ENCODE peak calls at places on chromosomes 7 and 10, in six cellular contexts. B is NCI-H748 treated with DMSO at 0.1 percent for 48 hours, V is cardiac muscle cell, N is COR-L47, P is kidney glomerular epithelial cell, Q is psoas muscle. X is an unnamed sample.

GRCh38 chr7:27689878-27690164 is 27.1 kb upstream of the HIBADH start:
- DNase-seq in B (no peak), V (no peak), N (no peak), P (no peak), Q (no peak), X (no peak)

GRCh38 chr10:80459047-80459865 is 5.1 kb downstream of the TSPAN14 start:
- DNase-seq in B (no peak), V (peak; percentile 77), N (no peak), P (no peak), Q (peak; percentile 75), X (no peak)

GRCh38 chr10:125144693-125145623 is 15.4 kb downstream of the CTBP2 start:
- DNase-seq in B (no peak), V (peak; percentile 72), N (no peak), P (no peak), Q (no peak), X (no peak)

GRCh38 chr7:100676501-100677306 is 3.2 kb downstream of the GNB2 start:
- DNase-seq in B (no peak), V (no peak), N (no peak), P (no peak), Q (peak; percentile 57), X (no peak)

GRCh38 chr10:16049050-16049449 is 188.7 kb upstream of the MINDY3 start:
- DNase-seq in B (no peak), V (no peak), N (no peak), P (no peak), Q (no peak), X (no peak)

GRCh38 chr10:123301077-123301875 is 147.1 kb downstream of the BUB3 start:
- DNase-seq in B (peak; percentile 3), V (peak; percentile 66), N (peak; percentile 23), P (peak; percentile 4), Q (no peak), X (peak; percentile 37)

GRCh38 chr10:14674376-14675050 is 100.2 kb downstream of the FAM107B start:
- DNase-seq in B (no peak), V (no peak), N (no peak), P (peak; percentile 59), Q (no peak), X (no peak)

GRCh38 chr10:118290471-118290995 is 51.6 kb downstream of the FAM204A start:
- DNase-seq in B (no peak), V (no peak), N (no peak), P (no peak), Q (no peak), X (no peak)

GRCh38 chr10:454860-455259 is 234.6 kb downstream of the DIP2C start:
- DNase-seq in B (no peak), V (peak; percentile 92), N (no peak), P (peak; percentile 96), Q (peak; percentile 68), X (no peak)

GRCh38 chr7:44264221-44264956 is 61.0 kb downstream of the CAMK2B start:
- DNase-seq in B (no peak), V (no peak), N (peak; percentile 91), P (no peak), Q (no peak), X (peak; percentile 81)

GRCh38 chr10:120789292-120789691 is 61.9 kb upstream of the WDR11 start:
- DNase-seq in B (no peak), V (no peak), N (no peak), P (no peak), Q (no peak), X (no peak)

GRCh38 chr10:4194231-4194630 is 409.2 kb upstream of the KLF6 start:
- DNase-seq in B (no peak), V (no peak), N (no peak), P (no peak), Q (no peak), X (no peak)

GRCh38 chr7:1470901-1471300 is 11.6 kb upstream of the MICALL2 start:
- DNase-seq in B (no peak), V (no peak), N (no peak), P (no peak), Q (no peak), X (no peak)

GRCh38 chr7:149423441-149423970 is 37.4 kb downstream of the ZNF777 start:
- DNase-seq in B (no peak), V (peak; percentile 22), N (no peak), P (no peak), Q (no peak), X (peak; percentile 27)

GRCh38 chr10:62224606-62225005 is 44.0 kb downstream of the RTKN2 start:
- DNase-seq in B (no peak), V (peak; percentile 59), N (no peak), P (peak; percentile 94), Q (no peak), X (no peak)

GRCh38 chr10:72044417-72045041 is 43.8 kb downstream of the SPOCK2 start:
- DNase-seq in B (no peak), V (no peak), N (no peak), P (no peak), Q (peak; percentile 79), X (no peak)

GRCh38 chr7:5596896-5597246 is 173.2 kb upstream of the TNRC18 start:
- DNase-seq in B (no peak), V (no peak), N (no peak), P (no peak), Q (no peak), X (no peak)

GRCh38 chr7:100887186-100887954 is 2.1 kb downstream of the UFSP1 start:
- DNase-seq in B (no peak), V (no peak), N (no peak), P (no peak), Q (no peak), X (no peak)

GRCh38 chr7:2487586-2488271 is 11.5 kb upstream of the GRIFIN start:
- DNase-seq in B (no peak), V (no peak), N (no peak), P (no peak), Q (peak; percentile 82), X (no peak)

GRCh38 chr7:118689403-118689802 is 464.9 kb downstream of the ANKRD7 start:
- DNase-seq in B (no peak), V (no peak), N (no peak), P (no peak), Q (no peak), X (no peak)

GRCh38 chr7:80640841-80641240 is 2.4 kb downstream of the CD36 start:
- DNase-seq in B (no peak), V (peak; percentile 46), N (no peak), P (peak; percentile 86), Q (no peak), X (no peak)

GRCh38 chr7:104980969-104981670 is 32.9 kb upstream of the KMT2E start:
- DNase-seq in B (peak; percentile 72), V (peak; percentile 66), N (peak; percentile 75), P (peak; percentile 71), Q (no peak), X (peak; percentile 53)

GRCh38 chr10:43128958-43129706 is 9.1 kb upstream of the CSGALNACT2 start:
- DNase-seq in B (no peak), V (peak; percentile 96), N (no peak), P (peak; percentile 92), Q (no peak), X (no peak)

GRCh38 chr10:113058175-113058961 is 108.3 kb downstream of the TCF7L2 start:
- DNase-seq in B (no peak), V (peak; percentile 93), N (no peak), P (no peak), Q (no peak), X (peak; percentile 53)

GRCh38 chr7:132152490-132152889 is 423.8 kb downstream of the PLXNA4 start:
- DNase-seq in B (no peak), V (no peak), N (no peak), P (no peak), Q (no peak), X (no peak)

GRCh38 chr10:37710831-37711616 is 146.4 kb downstream of the ZNF248 start:
- DNase-seq in B (no peak), V (no peak), N (no peak), P (no peak), Q (no peak), X (no peak)

GRCh38 chr10:79148452-79149344 is 79.9 kb downstream of the ZMIZ1 start:
- DNase-seq in B (no peak), V (no peak), N (no peak), P (no peak), Q (peak; percentile 89), X (peak; percentile 61)

GRCh38 chr10:58266826-58267712 is 625 bp downstream of the IPMK start:
- DNase-seq in B (no peak), V (peak; percentile 76), N (peak; percentile 38), P (peak; percentile 40), Q (peak; percentile 81), X (no peak)

GRCh38 chr7:81383848-81384247 is 386.0 kb downstream of the HGF start:
- DNase-seq in B (no peak), V (no peak), N (no peak), P (no peak), Q (no peak), X (no peak)

GRCh38 chr10:45580371-45580770 is 92.2 kb downstream of the ZFAND4 start:
- DNase-seq in B (no peak), V (no peak), N (no peak), P (no peak), Q (no peak), X (no peak)

GRCh38 chr10:96512524-96512991 is 1.2 kb downstream of the TLL2 start:
- DNase-seq in B (no peak), V (peak; percentile 26), N (no peak), P (peak; percentile 12), Q (peak; percentile 63), X (no peak)

GRCh38 chr10:44647877-44648542 is 263.1 kb upstream of the CXCL12 start:
- DNase-seq in B (no peak), V (peak; percentile 92), N (no peak), P (peak; percentile 79), Q (no peak), X (no peak)

GRCh38 chr7:93146465-93147127 is 1.6 kb downstream of the SAMD9L start:
- DNase-seq in B (no peak), V (no peak), N (no peak), P (no peak), Q (no peak), X (no peak)

GRCh38 chr10:89337493-89337892 is 9.7 kb downstream of the IFIT3 start:
- DNase-seq in B (no peak), V (peak; percentile 45), N (no peak), P (peak; percentile 73), Q (no peak), X (no peak)

GRCh38 chr7:135650831-135651573 is 11.3 kb upstream of the STMP1 start:
- DNase-seq in B (no peak), V (peak; percentile 83), N (no peak), P (no peak), Q (no peak), X (no peak)

GRCh38 chr10:69287181-69287580 is 8.9 kb downstream of the HK1 start:
- DNase-seq in B (no peak), V (no peak), N (no peak), P (no peak), Q (no peak), X (no peak)

GRCh38 chr10:124677871-124678565 is 66.2 kb downstream of the FAM53B start:
- DNase-seq in B (no peak), V (peak; percentile 15), N (no peak), P (no peak), Q (peak; percentile 59), X (no peak)

GRCh38 chr7:27933691-27934565 is 194.0 kb downstream of the TAX1BP1 start:
- DNase-seq in B (no peak), V (peak; percentile 9), N (peak; percentile 11), P (no peak), Q (no peak), X (peak; percentile 42)

GRCh38 chr7:128902761-128903585 is 7.5 kb downstream of the KCP start:
- DNase-seq in B (no peak), V (no peak), N (no peak), P (no peak), Q (no peak), X (no peak)

GRCh38 chr7:29229056-29229455 is 34.5 kb downstream of the CHN2 start:
- DNase-seq in B (no peak), V (no peak), N (no peak), P (no peak), Q (no peak), X (no peak)